ENCODE peak calls at places on chromosomes 7 and 10, in five cellular contexts. H, D, T, I and C are unnamed samples.

GRCh38 chr10:7576340-7576739 is 90.4 kb downstream of the ITIH5 start:
- DNase-seq in H (peak), D (no peak), T (no peak), I (no peak), C (no peak)

GRCh38 chr7:5425507-5426225 is 2.0 kb upstream of the TNRC18 start:
- DNase-seq in H (peak), D (peak), T (peak), I (peak), C (peak)

GRCh38 chr10:10792681-10793080 is 225.0 kb upstream of the CELF2 start:
- DNase-seq in H (no peak), D (no peak), T (peak), I (no peak), C (peak)

GRCh38 chr7:84372155-84372621 is 177.6 kb upstream of the SEMA3A start:
- DNase-seq in H (no peak), D (no peak), T (peak), I (no peak), C (peak)

GRCh38 chr10:69413221-69413865 is 3.4 kb downstream of the TACR2 start:
- DNase-seq in H (peak), D (peak), T (peak), I (no peak), C (peak)

GRCh38 chr7:44561962-44562621 is 11.6 kb downstream of the DDX56 start:
- DNase-seq in H (no peak), D (no peak), T (peak), I (no peak), C (peak)

GRCh38 chr10:117170244-117170643 is 27.0 kb upstream of the KCNK18 start:
- DNase-seq in H (no peak), D (no peak), T (no peak), I (no peak), C (peak)

GRCh38 chr10:131651674-131652093 is 249.1 kb upstream of the PPP2R2D start:
- DNase-seq in H (no peak), D (peak), T (no peak), I (no peak), C (no peak)

GRCh38 chr10:99522078-99522479 is 10.7 kb upstream of the NKX2-3 start:
- DNase-seq in H (no peak), D (no peak), T (no peak), I (no peak), C (no peak)

GRCh38 chr10:58087896-58088295 is 179.8 kb downstream of the IPMK start:
- DNase-seq in H (no peak), D (no peak), T (peak), I (no peak), C (no peak)

GRCh38 chr10:38094923-38095574 is 912 bp downstream of the ZNF37A start:
- DNase-seq in H (no peak), D (no peak), T (peak), I (no peak), C (peak)

GRCh38 chr7:103413407-103413806 is 32.6 kb downstream of the SLC26A5 start:
- DNase-seq in H (no peak), D (no peak), T (no peak), I (no peak), C (no peak)

GRCh38 chr7:24943096-24943948 is 36.7 kb downstream of the OSBPL3 start:
- DNase-seq in H (no peak), D (no peak), T (no peak), I (no peak), C (no peak)

GRCh38 chr10:48693206-48693605 is 8.5 kb downstream of the WDFY4 start:
- DNase-seq in H (no peak), D (no peak), T (no peak), I (no peak), C (no peak)

GRCh38 chr10:3404381-3404780 is 231.8 kb upstream of the PITRM1 start:
- DNase-seq in H (no peak), D (no peak), T (no peak), I (no peak), C (no peak)

GRCh38 chr7:154854836-154855235 is 148.1 kb downstream of the PAXIP1 start:
- DNase-seq in H (no peak), D (no peak), T (no peak), I (no peak), C (no peak)

GRCh38 chr7:154857240-154857639 is 145.7 kb downstream of the PAXIP1 start:
- DNase-seq in H (no peak), D (no peak), T (no peak), I (no peak), C (no peak)

GRCh38 chr7:154857728-154858681 is 144.9 kb downstream of the PAXIP1 start:
- DNase-seq in H (no peak), D (no peak), T (no peak), I (no peak), C (no peak)

GRCh38 chr7:154855366-154855765 is 147.6 kb downstream of the PAXIP1 start:
- DNase-seq in H (no peak), D (no peak), T (no peak), I (no peak), C (no peak)

DNA sequence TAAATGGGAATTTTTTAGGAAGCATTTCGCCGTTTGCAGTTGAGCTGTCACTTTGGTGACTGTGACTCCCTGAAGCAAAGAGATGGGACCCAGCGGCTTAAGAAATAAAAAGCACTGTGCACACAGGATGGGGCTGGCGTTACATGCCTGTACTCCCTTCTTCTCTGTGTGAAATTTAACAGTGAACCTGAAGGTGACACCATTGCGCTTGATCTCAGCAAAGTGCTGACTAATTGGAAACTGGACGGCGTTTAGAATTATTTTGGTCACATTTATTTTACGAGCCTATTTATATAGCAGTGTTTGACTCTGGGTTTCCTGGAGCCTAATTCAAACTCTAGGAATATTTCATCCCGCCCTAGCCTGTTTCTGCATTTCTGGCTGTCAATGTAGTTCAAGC is 146.2 kb downstream of the PAXIP1 start:
- DNase-seq in H (no peak), D (no peak), T (no peak), I (no peak), C (no peak)
- TF ChIP-seq CTCF in H (no peak), D (no peak), T (no peak), I (no peak), C (no peak)

DNA sequence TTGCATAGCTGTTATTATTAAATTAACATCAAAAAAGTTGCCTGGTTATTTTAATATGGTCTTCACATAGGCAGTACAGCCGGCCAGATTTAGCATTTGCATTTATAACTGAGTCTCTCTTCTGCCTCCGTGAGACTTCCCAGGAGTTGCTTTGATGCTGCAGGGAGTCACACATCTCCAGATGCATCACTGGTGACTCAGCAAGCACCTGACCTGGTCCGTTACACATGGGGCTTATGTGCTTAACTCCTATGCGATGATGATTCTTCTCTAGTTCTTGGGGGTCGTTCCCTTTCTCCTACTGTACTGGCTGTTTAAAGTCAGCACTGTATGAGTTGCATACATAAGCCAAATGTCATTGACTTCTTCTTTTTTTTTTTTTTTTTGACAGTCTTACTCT is 13.1 kb upstream of the AKR1E2 start:
- DNase-seq in H (no peak), D (no peak), T (peak), I (no peak), C (peak)
- TF ChIP-seq CTCF in H (no peak), D (no peak), T (no peak), I (no peak), C (no peak)

GRCh38 chr10:15379043-15379442 is 8.0 kb upstream of the FAM171A1 start:
- DNase-seq in H (no peak), D (no peak), T (no peak), I (no peak), C (no peak)

GRCh38 chr10:15381420-15381819 is 10.3 kb upstream of the FAM171A1 start:
- DNase-seq in H (no peak), D (no peak), T (no peak), I (no peak), C (no peak)

GRCh38 chr10:15374561-15374960 is 3.5 kb upstream of the FAM171A1 start:
- DNase-seq in H (no peak), D (no peak), T (no peak), I (no peak), C (no peak)

GRCh38 chr10:15374156-15374555 is 3.1 kb upstream of the FAM171A1 start:
- DNase-seq in H (peak), D (no peak), T (no peak), I (no peak), C (no peak)

DNA sequence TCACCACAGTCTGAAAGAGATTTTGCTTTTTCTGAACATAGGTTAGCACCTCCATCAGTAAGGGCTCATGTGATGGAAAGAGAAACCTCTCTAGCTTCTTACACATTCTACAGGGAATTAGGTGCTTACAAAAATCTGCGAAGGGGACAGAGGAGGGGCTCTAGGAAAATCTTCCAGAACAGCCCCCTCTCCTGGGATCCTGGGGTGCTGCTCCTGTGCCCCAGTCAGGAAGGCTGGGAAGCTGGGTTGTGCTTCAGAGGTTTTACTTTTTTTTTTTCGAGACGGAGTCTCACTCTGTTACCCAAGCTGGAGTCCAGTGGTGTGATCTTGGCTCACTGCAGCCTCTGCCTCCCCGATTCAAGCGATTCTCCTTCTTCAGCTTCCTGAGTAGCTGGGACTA is 7.5 kb upstream of the FAM171A1 start:
- DNase-seq in H (no peak), D (no peak), T (no peak), I (no peak), C (no peak)
- TF ChIP-seq CTCF in H (no peak), D (no peak), T (no peak), I (no peak), C (peak)

DNA sequence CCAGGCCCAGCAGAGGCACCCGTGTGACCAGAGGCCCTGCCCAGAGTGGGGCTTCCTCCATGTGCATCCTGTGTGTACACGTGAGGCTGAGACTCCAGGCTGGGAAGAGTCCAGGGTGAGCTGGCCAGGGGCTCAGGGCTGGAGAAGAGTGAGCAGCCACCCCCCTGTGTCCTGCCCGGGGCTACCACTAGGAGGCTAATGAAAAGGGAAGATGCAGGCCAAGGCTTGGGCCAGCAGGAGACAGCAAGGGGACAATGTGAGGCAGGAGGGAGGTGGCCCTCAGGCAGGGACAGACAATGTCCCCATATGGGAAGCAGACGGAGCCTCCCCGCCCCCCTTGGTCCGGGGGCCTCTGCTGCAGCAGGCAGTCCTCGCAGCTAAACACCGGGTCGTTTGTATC is 102.0 kb downstream of the HIF1AN start:
- DNase-seq in H (no peak), D (peak), T (no peak), I (no peak), C (no peak)
- TF ChIP-seq CTCF in H (no peak), D (peak), T (no peak), I (no peak), C (peak)

DNA sequence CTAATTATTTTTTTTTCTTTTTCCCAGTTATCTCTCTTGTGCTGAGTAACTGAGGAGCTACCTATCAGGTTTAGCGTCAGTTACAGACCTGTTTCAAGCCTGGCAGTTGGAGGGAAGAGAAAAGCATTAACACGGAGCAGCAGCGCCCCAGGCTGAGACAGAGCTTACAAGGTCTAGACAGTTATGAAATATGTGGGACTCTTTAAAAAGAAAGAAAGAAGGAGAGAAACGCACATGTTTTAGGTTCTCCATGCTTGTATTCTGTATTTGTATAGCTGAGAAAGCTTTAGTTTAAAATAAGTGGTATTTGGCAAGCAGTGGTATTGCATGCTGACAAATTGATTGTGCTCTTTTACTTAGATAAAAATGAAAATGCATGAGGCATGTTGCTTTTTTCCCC is 157.6 kb downstream of the GRK5 start:
- DNase-seq in H (peak), D (no peak), T (no peak), I (no peak), C (peak)
- TF ChIP-seq CTCF in H (peak), D (no peak), T (no peak), I (no peak), C (peak)

DNA sequence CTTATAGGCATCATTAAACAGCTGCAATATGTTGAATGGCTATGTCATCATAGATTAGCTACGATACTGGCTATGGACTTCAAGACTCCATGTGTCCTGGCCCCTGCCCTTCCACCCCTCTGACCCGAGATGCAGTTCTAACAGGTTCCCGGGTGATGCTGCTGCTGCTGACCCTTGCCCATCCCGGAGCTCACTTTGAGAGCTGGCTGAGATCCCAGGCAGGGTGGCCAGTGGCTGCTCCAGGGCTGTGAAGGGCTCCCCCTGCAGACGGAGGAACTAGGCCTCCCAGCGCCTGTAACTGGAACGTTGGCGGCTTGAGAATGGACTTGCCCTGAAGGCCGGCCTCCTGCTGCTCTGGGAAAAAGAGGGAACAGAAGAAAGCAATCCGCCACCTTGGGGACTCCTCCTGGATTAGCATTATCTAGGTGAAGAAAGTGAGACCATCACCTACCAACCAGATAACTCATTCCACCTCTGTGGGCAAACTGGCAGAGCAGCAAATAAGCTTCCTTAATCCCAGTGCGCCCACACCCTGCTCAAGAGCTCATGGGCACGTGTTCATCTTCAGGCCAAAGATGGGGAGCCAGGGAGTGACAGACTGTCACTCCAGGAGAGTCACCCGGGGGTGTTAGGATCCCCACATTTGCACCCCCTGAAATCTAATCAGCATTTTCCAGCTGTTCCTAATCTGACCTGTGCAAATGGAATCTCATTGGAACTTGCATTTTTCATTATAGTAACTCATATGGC is 56.8 kb downstream of the PARP12 start:
- DNase-seq in H (peak), D (peak), T (no peak), I (no peak), C (peak)
- TF ChIP-seq CTCF in H (peak), D (no peak), T (no peak), I (no peak), C (peak)

GRCh38 chr10:64658528-64658927 is 1137.3 kb downstream of the REEP3 start:
- DNase-seq in H (no peak), D (no peak), T (no peak), I (no peak), C (no peak)

DNA sequence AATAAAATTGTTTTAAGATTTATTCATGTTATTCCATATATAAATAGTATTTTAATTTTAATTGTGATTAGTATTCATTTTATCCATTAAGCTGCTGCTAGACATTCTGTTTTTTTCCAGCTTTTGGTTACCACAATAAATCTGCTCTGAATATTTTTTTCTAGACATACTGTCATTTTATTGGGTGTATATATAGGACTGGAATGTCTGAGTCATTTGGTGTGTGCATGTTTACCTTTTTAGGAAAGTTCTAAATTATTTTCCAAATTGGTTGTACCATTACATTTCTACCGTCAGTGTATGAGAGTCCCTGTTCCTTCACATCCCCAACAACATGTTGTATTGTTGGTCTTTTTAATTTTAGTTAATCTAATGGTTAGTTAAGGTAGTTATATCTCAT is 1138.1 kb downstream of the REEP3 start:
- DNase-seq in H (no peak), D (no peak), T (peak), I (no peak), C (no peak)
- TF ChIP-seq CTCF in H (no peak), D (no peak), T (no peak), I (no peak), C (no peak)

DNA sequence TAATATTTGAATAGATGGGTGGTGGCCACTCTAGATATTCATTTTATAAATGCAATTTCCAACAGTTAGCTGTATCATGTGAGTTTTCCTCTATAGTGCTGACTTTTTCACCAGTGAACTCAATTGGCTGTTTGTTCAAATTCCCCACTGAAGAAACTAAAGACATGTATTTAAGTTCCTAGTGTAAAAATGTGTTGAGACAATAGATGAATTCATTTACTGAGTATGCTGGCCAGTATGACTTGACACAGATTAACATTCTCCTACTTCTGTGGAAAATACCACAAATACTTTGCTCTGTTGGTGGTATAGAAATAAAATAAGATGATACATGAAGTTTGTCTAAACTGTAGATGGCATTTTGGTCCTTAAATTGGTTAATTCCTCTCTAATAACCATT is 227.6 kb upstream of the TEX47 start:
- DNase-seq in H (no peak), D (no peak), T (no peak), I (no peak), C (no peak)
- TF ChIP-seq CTCF in H (no peak), D (no peak), T (no peak), I (no peak), C (no peak)

DNA sequence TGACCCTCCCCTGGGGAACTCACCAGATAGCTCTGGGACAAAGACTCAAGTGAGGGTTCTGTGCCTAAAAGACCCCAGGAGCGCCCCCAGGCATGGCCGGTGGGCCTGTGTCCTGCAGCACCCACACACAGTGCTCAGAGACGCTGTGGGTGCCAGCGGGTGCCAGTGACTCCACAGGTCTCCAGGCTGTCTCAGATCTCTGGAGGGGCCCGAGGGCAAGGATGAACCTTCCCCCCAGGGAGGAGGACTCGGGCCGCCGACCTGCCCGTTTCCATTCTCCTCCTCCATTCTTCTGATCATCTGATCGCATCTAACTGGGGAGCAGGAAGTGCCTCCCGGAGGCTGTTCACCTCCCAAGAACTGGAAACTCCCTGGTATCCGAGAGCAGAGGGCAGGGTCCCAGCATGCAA is 980 bp downstream of the ADAM8 start:
- DNase-seq in H (no peak), D (no peak), T (no peak), I (no peak), C (no peak)
- TF ChIP-seq CTCF in H (no peak), D (no peak), T (no peak), I (no peak), C (no peak)